ENCODE peak calls at places on chromosomes 2 and 18, in ten cellular contexts. M is activated CD8-positive, alpha-beta memory T cell treated with anti-CD3 and anti-CD28 coated beads for 24 hours; C is posterior vena cava; P is GM04503; D is ureter; O is AG04450; V is Calu3; Y is hypothalamus; H is stimulated activated CD4-positive, alpha-beta T cell treated with anti-CD3 and anti-CD28 coated beads, Interleukin-15, amount 100 ng/mL, for 24 hours; U is H9. I is an unnamed sample.

GRCh38 chr2:109516445-109517117 is 97.2 kb downstream of the SEPTIN10 start:
- DNase-seq in M (no peak), C (peak; percentile 82), P (no peak), D (no peak), O (no peak), V (peak; percentile 82), Y (no peak), H (peak; percentile 32), U (peak; percentile 90), I (peak; percentile 78)

GRCh38 chr2:26630669-26631360 is 10.4 kb downstream of the CIB4 start:
- DNase-seq in M (no peak), C (peak; percentile 63), P (no peak), D (no peak), O (no peak), V (peak; percentile 54), Y (no peak), H (no peak), U (peak; percentile 50), I (no peak)

GRCh38 chr18:55546873-55547704 is 40.9 kb downstream of the TCF4 start:
- DNase-seq in M (no peak), C (no peak), P (no peak), D (no peak), O (peak; percentile 39), V (no peak), Y (no peak), H (no peak), U (no peak), I (peak; percentile 31)

GRCh38 chr2:182321096-182321495 is 105.7 kb downstream of the PDE1A start:
- DNase-seq in M (no peak), C (no peak), P (no peak), D (no peak), O (no peak), V (no peak), Y (no peak), H (no peak), U (no peak), I (no peak)

GRCh38 chr2:241959751-241960269 is 90.3 kb downstream of the RTP5 start:
- DNase-seq in M (no peak), C (no peak), P (no peak), D (no peak), O (no peak), V (no peak), Y (no peak), H (no peak), U (no peak), I (no peak)

GRCh38 chr2:149931486-149931885 is 343.9 kb upstream of the MMADHC start:
- DNase-seq in M (no peak), C (no peak), P (no peak), D (no peak), O (no peak), V (no peak), Y (no peak), H (no peak), U (no peak), I (no peak)

GRCh38 chr18:77495079-77495478 is 245.4 kb downstream of the GALR1 start:
- DNase-seq in M (no peak), C (no peak), P (no peak), D (no peak), O (no peak), V (no peak), Y (no peak), H (no peak), U (no peak), I (no peak)

GRCh38 chr2:70684846-70685622 is 83.0 kb downstream of the ADD2 start:
- DNase-seq in M (no peak), C (peak; percentile 13), P (no peak), D (peak; percentile 7), O (no peak), V (no peak), Y (no peak), H (no peak), U (peak; percentile 7), I (no peak)